ENCODE peak calls at places on chromosomes 7 and 10, in six cellular contexts. One of them, this sample, is unnamed.

GRCh38 chr10:81820418-81820817 is 54.6 kb upstream of the NRG3 start:
- DNase-seq in H1: no peak
- DNase-seq in A549: no peak
- DNase-seq in WTC11: no peak
- DNase-seq in HepG2: no peak
- DNase-seq in endothelial cell of umbilical vein: peak
- DNase-seq in this sample: no peak

GRCh38 chr10:62250594-62251198 is 17.9 kb downstream of the RTKN2 start:
- DNase-seq in A549: no peak
- DNase-seq in endothelial cell of umbilical vein: peak
- DNase-seq in H1: no peak
- DNase-seq in WTC11: no peak
- DNase-seq in HepG2: peak
- DNase-seq in this sample: no peak

GRCh38 chr7:139909379-139910050 is 80.5 kb downstream of the TBXAS1 start:
- DNase-seq in A549: no peak
- DNase-seq in HepG2: no peak
- DNase-seq in endothelial cell of umbilical vein: no peak
- DNase-seq in WTC11: no peak
- DNase-seq in H1: no peak
- DNase-seq in this sample: no peak

GRCh38 chr10:102773986-102774385 is 30.2 kb downstream of the WBP1L start:
- DNase-seq in A549: no peak
- DNase-seq in H1: no peak
- DNase-seq in endothelial cell of umbilical vein: peak
- DNase-seq in HepG2: no peak
- DNase-seq in WTC11: no peak
- DNase-seq in this sample: no peak

GRCh38 chr7:75049817-75050216 is 23.8 kb downstream of the RCC1L start:
- DNase-seq in endothelial cell of umbilical vein: no peak
- DNase-seq in H1: no peak
- DNase-seq in HepG2: no peak
- DNase-seq in WTC11: no peak
- DNase-seq in A549: no peak
- DNase-seq in this sample: no peak

GRCh38 chr10:12549297-12549696 is 199.9 kb downstream of the CAMK1D start:
- DNase-seq in HepG2: no peak
- DNase-seq in H1: no peak
- DNase-seq in endothelial cell of umbilical vein: no peak
- DNase-seq in WTC11: no peak
- DNase-seq in A549: no peak
- DNase-seq in this sample: peak

GRCh38 chr7:6398943-6399342 is 48.8 kb downstream of the DAGLB start:
- DNase-seq in endothelial cell of umbilical vein: no peak
- DNase-seq in A549: no peak
- DNase-seq in WTC11: no peak
- DNase-seq in HepG2: no peak
- DNase-seq in H1: no peak
- DNase-seq in this sample: no peak

GRCh38 chr10:7233259-7233991 is 177.4 kb downstream of the SFMBT2 start:
- DNase-seq in endothelial cell of umbilical vein: no peak
- DNase-seq in H1: no peak
- DNase-seq in A549: no peak
- DNase-seq in WTC11: no peak
- DNase-seq in HepG2: peak
- DNase-seq in this sample: peak

GRCh38 chr7:20602306-20602705 is 13.2 kb upstream of the ABCB5 start:
- DNase-seq in A549: no peak
- DNase-seq in endothelial cell of umbilical vein: peak
- DNase-seq in HepG2: no peak
- DNase-seq in H1: no peak
- DNase-seq in WTC11: no peak
- DNase-seq in this sample: no peak

GRCh38 chr10:98536551-98536950 is 89.8 kb upstream of the HPS1 start:
- DNase-seq in H1: no peak
- DNase-seq in WTC11: no peak
- DNase-seq in HepG2: peak
- DNase-seq in A549: peak
- DNase-seq in endothelial cell of umbilical vein: no peak
- DNase-seq in this sample: no peak

GRCh38 chr10:103715430-103715829 is 139.9 kb downstream of the SH3PXD2A start:
- DNase-seq in H1: no peak
- DNase-seq in WTC11: no peak
- DNase-seq in HepG2: peak
- DNase-seq in A549: no peak
- DNase-seq in endothelial cell of umbilical vein: no peak
- DNase-seq in this sample: no peak

GRCh38 chr10:26254616-26255015 is 38.0 kb downstream of the GAD2 start:
- DNase-seq in WTC11: no peak
- DNase-seq in H1: no peak
- DNase-seq in A549: no peak
- DNase-seq in HepG2: no peak
- DNase-seq in endothelial cell of umbilical vein: no peak
- DNase-seq in this sample: no peak

GRCh38 chr7:2807846-2808772 is 36.0 kb downstream of the GNA12 start:
- DNase-seq in HepG2: no peak
- DNase-seq in H1: no peak
- DNase-seq in WTC11: no peak
- DNase-seq in endothelial cell of umbilical vein: no peak
- DNase-seq in A549: no peak
- DNase-seq in this sample: no peak

GRCh38 chr7:76506081-76506440 is 4.3 kb upstream of the UPK3B start:
- DNase-seq in H1: no peak
- DNase-seq in HepG2: no peak
- DNase-seq in WTC11: no peak
- DNase-seq in A549: no peak
- DNase-seq in endothelial cell of umbilical vein: no peak
- DNase-seq in this sample: no peak

GRCh38 chr10:103765168-103765567 is 90.2 kb downstream of the SH3PXD2A start:
- DNase-seq in H1: no peak
- DNase-seq in endothelial cell of umbilical vein: peak
- DNase-seq in WTC11: no peak
- DNase-seq in HepG2: peak
- DNase-seq in A549: no peak
- DNase-seq in this sample: no peak

GRCh38 chr7:25368599-25368998 is 140.3 kb upstream of the NPVF start:
- DNase-seq in WTC11: no peak
- DNase-seq in H1: no peak
- DNase-seq in HepG2: no peak
- DNase-seq in A549: no peak
- DNase-seq in endothelial cell of umbilical vein: no peak
- DNase-seq in this sample: no peak

GRCh38 chr10:11401314-11402222 is 209.9 kb downstream of the USP6NL start:
- DNase-seq in endothelial cell of umbilical vein: no peak
- DNase-seq in WTC11: no peak
- DNase-seq in A549: no peak
- DNase-seq in H1: no peak
- DNase-seq in HepG2: no peak
- DNase-seq in this sample: no peak

GRCh38 chr10:9254353-9254752 is 1199.9 kb downstream of the GATA3 start:
- DNase-seq in H1: no peak
- DNase-seq in WTC11: no peak
- DNase-seq in HepG2: no peak
- DNase-seq in endothelial cell of umbilical vein: no peak
- DNase-seq in A549: no peak
- DNase-seq in this sample: no peak

DNA sequence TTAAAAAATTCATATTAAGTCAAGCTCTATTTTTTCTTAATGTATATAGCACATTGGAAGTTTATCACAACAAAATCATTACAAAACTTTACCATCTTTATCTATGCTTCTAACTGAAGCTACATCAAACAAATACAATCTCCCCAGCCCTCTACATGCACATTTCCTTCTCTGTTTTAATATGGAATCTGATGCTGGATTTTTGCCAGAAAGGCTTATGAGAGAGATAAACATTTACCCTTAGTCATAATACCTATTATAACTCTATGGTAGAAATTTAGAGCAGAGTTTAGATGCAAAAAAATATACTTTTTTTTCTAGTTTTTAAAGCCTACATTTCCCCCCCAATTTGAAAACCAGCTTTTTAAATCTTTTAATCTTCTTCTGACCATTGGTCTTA is 1198.6 kb downstream of the GATA3 start:
- DNase-seq in H1: no peak
- DNase-seq in endothelial cell of umbilical vein: peak
- DNase-seq in HepG2: no peak
- DNase-seq in WTC11: no peak
- DNase-seq in A549: no peak
- DNase-seq in this sample: no peak
- TF ChIP-seq JUN in H1: no peak
- TF ChIP-seq JUN in endothelial cell of umbilical vein: no peak
- TF ChIP-seq JUN in HepG2: no peak
- TF ChIP-seq JUN in WTC11: no peak
- TF ChIP-seq JUN in A549: no peak
- TF ChIP-seq JUN in this sample: no peak

GRCh38 chr10:45239642-45240041 is 75.8 kb downstream of the OR13A1 start:
- DNase-seq in WTC11: no peak
- DNase-seq in endothelial cell of umbilical vein: peak
- DNase-seq in HepG2: no peak
- DNase-seq in A549: no peak
- DNase-seq in H1: no peak
- DNase-seq in this sample: no peak
- TF ChIP-seq JUN in WTC11: no peak
- TF ChIP-seq JUN in endothelial cell of umbilical vein: no peak
- TF ChIP-seq JUN in HepG2: no peak
- TF ChIP-seq JUN in A549: no peak
- TF ChIP-seq JUN in H1: no peak
- TF ChIP-seq JUN in this sample: no peak

DNA sequence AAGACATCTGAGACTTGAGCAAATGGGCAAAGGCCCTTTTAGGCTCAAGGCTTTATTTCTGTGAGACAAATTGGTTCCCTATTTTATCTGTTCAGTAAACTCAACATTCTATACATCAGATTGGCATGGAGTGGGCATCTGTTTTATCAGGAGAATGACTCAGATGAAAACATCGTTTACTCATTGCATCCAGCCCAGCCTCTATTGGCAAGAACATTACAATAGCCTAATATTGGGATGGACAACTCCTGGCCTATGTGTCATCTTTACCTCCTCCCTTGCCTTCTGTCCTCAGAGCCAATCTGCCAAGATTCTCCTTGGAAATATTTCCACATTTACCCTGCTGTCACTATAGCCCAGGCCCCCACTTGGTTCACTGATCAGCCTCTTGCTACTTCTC is 5.5 kb upstream of the BLNK start:
- DNase-seq in A549: no peak
- DNase-seq in H1: no peak
- DNase-seq in WTC11: no peak
- DNase-seq in HepG2: no peak
- DNase-seq in endothelial cell of umbilical vein: no peak
- DNase-seq in this sample: no peak
- TF ChIP-seq JUN in A549: no peak
- TF ChIP-seq JUN in H1: no peak
- TF ChIP-seq JUN in WTC11: no peak
- TF ChIP-seq JUN in HepG2: no peak
- TF ChIP-seq JUN in endothelial cell of umbilical vein: no peak
- TF ChIP-seq JUN in this sample: no peak

GRCh38 chr7:117061751-117062150 is 108.5 kb downstream of the ST7 start:
- DNase-seq in endothelial cell of umbilical vein: no peak
- DNase-seq in HepG2: no peak
- DNase-seq in WTC11: no peak
- DNase-seq in H1: no peak
- DNase-seq in A549: no peak
- DNase-seq in this sample: no peak
- TF ChIP-seq JUN in endothelial cell of umbilical vein: no peak
- TF ChIP-seq JUN in HepG2: no peak
- TF ChIP-seq JUN in WTC11: no peak
- TF ChIP-seq JUN in H1: no peak
- TF ChIP-seq JUN in A549: no peak
- TF ChIP-seq JUN in this sample: no peak